ENCODE peak calls at places on chromosomes 13 and 19, in nine cellular contexts. S is activated T-helper 1 cell treated with Interleukin-2 at 50 U/mL for 16 hours; J is cardiac muscle cell; H is MCF 10A; C is activated B cell treated with CpG ODN at 0.5 μM for 24 hours; N is activated CD4-positive, alpha-beta T cell treated with anti-CD3 and anti-CD28 coated beads, Interleukin-2, amount 50 U/mL, for 48 hours; P is GM12892; Y is stimulated activated CD4-positive, alpha-beta T cell treated with anti-CD3 and anti-CD28 coated beads, Interleukin-12 subunit alpha, Interleukin-12 subunit beta, amount 100 ng/mL, for 48 hours; U is NCI-H748 treated with DMSO at 0.1 percent for 48 hours. T is an unnamed sample.
A peak's percentile ranks its signal among the peaks of the same experiment; 100 is the strongest.

GRCh38 chr19:14114854-14115253 is 2.7 kb downstream of the PRKACA start:
- DNase-seq in H (peak; percentile 49), Y (peak; percentile 40), S (peak; percentile 10), C (peak; percentile 48), P (no peak), U (no peak), N (peak; percentile 65), J (peak; percentile 39), T (peak; percentile 28)

GRCh38 chr13:109809216-109809890 is 23.0 kb upstream of the IRS2 start:
- DNase-seq in J (no peak), N (no peak), U (no peak), P (no peak), H (no peak), C (no peak), S (no peak), Y (no peak), T (peak; percentile 56)

GRCh38 chr19:37466277-37466797 is 907 bp downstream of the ZNF569 start:
- DNase-seq in U (no peak), P (no peak), Y (no peak), C (no peak), J (no peak), S (no peak), N (no peak), H (no peak), T (no peak)

GRCh38 chr13:37058801-37059135 is 720 bp downstream of the SUPT20H start:
- DNase-seq in Y (peak; percentile 6), N (peak; percentile 25), C (no peak), S (peak; percentile 4), P (no peak), U (no peak), J (peak; percentile 34), H (no peak), T (peak; percentile 63)

GRCh38 chr19:7883796-7884570 is 4.3 kb upstream of the LRRC8E start:
- DNase-seq in C (no peak), P (no peak), S (no peak), U (no peak), H (peak; percentile 56), J (peak; percentile 64), Y (no peak), N (no peak), T (no peak)

GRCh38 chr19:18879579-18880373 is 16.2 kb downstream of the CERS1 start:
- DNase-seq in H (peak; percentile 47), J (no peak), U (no peak), Y (peak; percentile 22), S (no peak), C (no peak), P (no peak), N (no peak), T (peak; percentile 52)

GRCh38 chr13:95956589-95957148 is 96.5 kb downstream of the UGGT2 start:
- DNase-seq in S (no peak), Y (no peak), C (no peak), J (peak; percentile 22), P (no peak), U (no peak), H (peak; percentile 62), N (no peak), T (no peak)

GRCh38 chr19:38658462-38659306 is 11.2 kb downstream of the ACTN4 start:
- DNase-seq in H (peak; percentile 99), Y (no peak), N (no peak), U (no peak), S (no peak), J (peak; percentile 99), P (no peak), C (no peak), T (no peak)

GRCh38 chr13:37657134-37657533 is 58.6 kb upstream of the POSTN start:
- DNase-seq in H (peak; percentile 68), N (no peak), U (no peak), C (no peak), J (peak; percentile 36), P (no peak), Y (no peak), S (no peak), T (no peak)

GRCh38 chr13:43484432-43485225 is 302.1 kb downstream of the ENOX1 start:
- DNase-seq in J (no peak), H (no peak), U (no peak), Y (no peak), N (no peak), S (no peak), P (no peak), C (no peak), T (no peak)

GRCh38 chr19:33558846-33559245 is 37.3 kb upstream of the PEPD start:
- DNase-seq in Y (no peak), P (no peak), U (no peak), S (no peak), H (peak; percentile 2), J (no peak), C (no peak), N (no peak), T (no peak)

GRCh38 chr19:49387936-49388372 is at the start of gene KASH5:
- DNase-seq in Y (peak; percentile 66), S (peak; percentile 75), C (peak; percentile 75), N (peak; percentile 81), P (no peak), J (peak; percentile 77), H (no peak), U (no peak), T (peak; percentile 56)

GRCh38 chr13:69474286-69474685 is 633.3 kb upstream of the ATXN8OS start:
- DNase-seq in Y (no peak), C (no peak), N (no peak), P (no peak), H (peak; percentile 57), J (no peak), S (no peak), U (no peak), T (no peak)

GRCh38 chr13:92948034-92948433 is 278.6 kb upstream of the GPC6 start:
- DNase-seq in H (no peak), S (no peak), J (no peak), P (no peak), N (no peak), C (no peak), U (no peak), Y (no peak), T (no peak)

GRCh38 chr19:11261902-11262839 is at the start of gene DOCK6:
- DNase-seq in H (no peak), Y (peak; percentile 16), N (peak; percentile 29), S (no peak), P (no peak), U (no peak), J (no peak), C (peak; percentile 37), T (peak; percentile 57)

GRCh38 chr13:96089749-96090239 is at the start of gene HS6ST3:
- DNase-seq in H (peak; percentile 28), J (peak; percentile 10), N (no peak), U (peak; percentile 30), S (no peak), P (peak; percentile 22), C (no peak), Y (no peak), T (peak; percentile 60)

GRCh38 chr13:39415003-39415402 is 188.0 kb downstream of the LHFPL6 start:
- DNase-seq in C (no peak), P (no peak), J (peak; percentile 96), S (no peak), H (no peak), N (no peak), Y (no peak), U (no peak), T (no peak)

GRCh38 chr19:10191347-10191746 is 3.4 kb downstream of the DNMT1 start:
- DNase-seq in C (no peak), J (peak; percentile 75), H (peak; percentile 13), N (no peak), Y (no peak), U (no peak), S (no peak), P (no peak), T (no peak)

GRCh38 chr13:76693086-76693485 is 193.1 kb downstream of the KCTD12 start:
- DNase-seq in U (no peak), P (no peak), S (no peak), C (no peak), J (no peak), N (no peak), Y (no peak), H (no peak), T (no peak)